ENCODE peak calls at places on chromosomes 2 and 18, in nine cellular contexts. One of them, this sample, is unnamed.

GRCh38 chr2:240815761-240816583 is 4.0 kb downstream of the KIF1A start:
- DNase-seq in iris pigment epithelial cell: no peak
- DNase-seq in cardiac muscle cell: no peak
- DNase-seq in T follicular helper cell: no peak
- DNase-seq in HCT116: no peak
- DNase-seq in H7: peak
- DNase-seq in MCF 10A: no peak
- DNase-seq in T-helper 1 cell: no peak
- DNase-seq in right cardiac atrium: no peak
- DNase-seq in this sample: no peak

GRCh38 chr2:158905824-158906223 is 62.6 kb upstream of the TANC1 start:
- DNase-seq in HCT116: no peak
- DNase-seq in MCF 10A: no peak
- DNase-seq in T follicular helper cell: no peak
- DNase-seq in T-helper 1 cell: no peak
- DNase-seq in H7: no peak
- DNase-seq in iris pigment epithelial cell: peak
- DNase-seq in cardiac muscle cell: no peak
- DNase-seq in right cardiac atrium: no peak
- DNase-seq in this sample: no peak

GRCh38 chr2:176637497-176638166 is 368.4 kb downstream of the MTX2 start:
- DNase-seq in HCT116: no peak
- DNase-seq in iris pigment epithelial cell: peak
- DNase-seq in cardiac muscle cell: peak
- DNase-seq in H7: peak
- DNase-seq in T follicular helper cell: no peak
- DNase-seq in MCF 10A: peak
- DNase-seq in T-helper 1 cell: no peak
- DNase-seq in right cardiac atrium: peak
- DNase-seq in this sample: peak

GRCh38 chr2:233013027-233013461 is at the start of gene NGEF:
- DNase-seq in H7: no peak
- DNase-seq in iris pigment epithelial cell: no peak
- DNase-seq in right cardiac atrium: no peak
- DNase-seq in T follicular helper cell: no peak
- DNase-seq in HCT116: no peak
- DNase-seq in T-helper 1 cell: no peak
- DNase-seq in cardiac muscle cell: no peak
- DNase-seq in MCF 10A: no peak
- DNase-seq in this sample: no peak

GRCh38 chr18:35910327-35910726 is 62.2 kb upstream of the RMP24 start:
- DNase-seq in T-helper 1 cell: no peak
- DNase-seq in iris pigment epithelial cell: no peak
- DNase-seq in right cardiac atrium: no peak
- DNase-seq in T follicular helper cell: no peak
- DNase-seq in HCT116: no peak
- DNase-seq in cardiac muscle cell: no peak
- DNase-seq in H7: no peak
- DNase-seq in MCF 10A: no peak
- DNase-seq in this sample: no peak

GRCh38 chr2:219384083-219384713 is 3.5 kb downstream of the DNPEP start:
- DNase-seq in T-helper 1 cell: no peak
- DNase-seq in MCF 10A: no peak
- DNase-seq in cardiac muscle cell: no peak
- DNase-seq in HCT116: no peak
- DNase-seq in right cardiac atrium: no peak
- DNase-seq in H7: peak
- DNase-seq in T follicular helper cell: no peak
- DNase-seq in iris pigment epithelial cell: no peak
- DNase-seq in this sample: no peak

GRCh38 chr2:149401007-149401406 is 70.6 kb downstream of the LYPD6 start:
- DNase-seq in T-helper 1 cell: no peak
- DNase-seq in cardiac muscle cell: no peak
- DNase-seq in iris pigment epithelial cell: peak
- DNase-seq in MCF 10A: no peak
- DNase-seq in H7: no peak
- DNase-seq in HCT116: no peak
- DNase-seq in right cardiac atrium: no peak
- DNase-seq in T follicular helper cell: no peak
- DNase-seq in this sample: no peak

GRCh38 chr2:70927641-70928040 is 8.1 kb upstream of the ATP6V1B1 start:
- DNase-seq in T-helper 1 cell: no peak
- DNase-seq in H7: no peak
- DNase-seq in cardiac muscle cell: no peak
- DNase-seq in T follicular helper cell: no peak
- DNase-seq in MCF 10A: no peak
- DNase-seq in iris pigment epithelial cell: no peak
- DNase-seq in HCT116: no peak
- DNase-seq in right cardiac atrium: no peak
- DNase-seq in this sample: no peak

GRCh38 chr18:31424383-31424988 is 23.1 kb upstream of the DSG3 start:
- DNase-seq in iris pigment epithelial cell: peak
- DNase-seq in H7: peak
- DNase-seq in HCT116: peak
- DNase-seq in T follicular helper cell: no peak
- DNase-seq in T-helper 1 cell: no peak
- DNase-seq in cardiac muscle cell: peak
- DNase-seq in MCF 10A: peak
- DNase-seq in right cardiac atrium: no peak
- DNase-seq in this sample: peak

GRCh38 chr18:48675330-48675761 is 136.5 kb downstream of the CTIF start:
- DNase-seq in T-helper 1 cell: peak
- DNase-seq in right cardiac atrium: peak
- DNase-seq in H7: peak
- DNase-seq in HCT116: peak
- DNase-seq in iris pigment epithelial cell: peak
- DNase-seq in MCF 10A: peak
- DNase-seq in cardiac muscle cell: peak
- DNase-seq in T follicular helper cell: peak
- DNase-seq in this sample: peak

GRCh38 chr2:241495172-241496002 is 13.0 kb downstream of the STK25 start:
- DNase-seq in T follicular helper cell: no peak
- DNase-seq in right cardiac atrium: peak
- DNase-seq in cardiac muscle cell: no peak
- DNase-seq in T-helper 1 cell: no peak
- DNase-seq in HCT116: no peak
- DNase-seq in iris pigment epithelial cell: no peak
- DNase-seq in H7: no peak
- DNase-seq in MCF 10A: no peak
- DNase-seq in this sample: no peak

GRCh38 chr2:11995381-11995947 is 249.0 kb downstream of the LPIN1 start:
- DNase-seq in HCT116: no peak
- DNase-seq in cardiac muscle cell: peak
- DNase-seq in T-helper 1 cell: no peak
- DNase-seq in MCF 10A: no peak
- DNase-seq in right cardiac atrium: no peak
- DNase-seq in T follicular helper cell: no peak
- DNase-seq in H7: no peak
- DNase-seq in iris pigment epithelial cell: peak
- DNase-seq in this sample: no peak

GRCh38 chr2:111122631-111123421 is 2.1 kb downstream of the BCL2L11 start:
- DNase-seq in right cardiac atrium: peak
- DNase-seq in H7: peak
- DNase-seq in iris pigment epithelial cell: peak
- DNase-seq in MCF 10A: peak
- DNase-seq in cardiac muscle cell: peak
- DNase-seq in T follicular helper cell: no peak
- DNase-seq in HCT116: no peak
- DNase-seq in T-helper 1 cell: peak
- DNase-seq in this sample: peak